ENCODE peak calls at places on chromosome 14, in nine cellular contexts. X, F, Z, J, G, H, S, C and T are unnamed samples.

GRCh38 chr14:50069325-50069724 is 47.0 kb downstream of the VCPKMT start:
- DNase-seq in X (no peak), F (no peak), Z (no peak), J (no peak), G (no peak), H (no peak), S (no peak), C (no peak), T (no peak)

GRCh38 chr14:60922050-60922449 is 58.8 kb downstream of the TRMT5 start:
- DNase-seq in X (no peak), F (no peak), Z (no peak), J (peak), G (no peak), H (no peak), S (peak), C (peak), T (no peak)

GRCh38 chr14:52871606-52872005 is 79.2 kb downstream of the FERMT2 start:
- DNase-seq in X (no peak), F (no peak), Z (no peak), J (no peak), G (no peak), H (no peak), S (no peak), C (peak), T (no peak)

GRCh38 chr14:61739133-61739532 is 23.1 kb upstream of the SNAPC1 start:
- DNase-seq in X (no peak), F (no peak), Z (no peak), J (no peak), G (no peak), H (no peak), S (no peak), C (no peak), T (no peak)

GRCh38 chr14:68757618-68758081 is 35.2 kb downstream of the ZFP36L1 start:
- DNase-seq in X (peak), F (no peak), Z (no peak), J (no peak), G (no peak), H (no peak), S (peak), C (no peak), T (no peak)

GRCh38 chr14:76218660-76219059 is 66.9 kb downstream of the GPATCH2L start:
- DNase-seq in X (no peak), F (no peak), Z (no peak), J (no peak), G (no peak), H (no peak), S (no peak), C (no peak), T (no peak)

GRCh38 chr14:74932401-74932901 is 9.4 kb upstream of the RPS6KL1 start:
- DNase-seq in X (no peak), F (no peak), Z (no peak), J (no peak), G (no peak), H (no peak), S (no peak), C (peak), T (no peak)

GRCh38 chr14:25237845-25238244 is 187.9 kb upstream of the STXBP6 start:
- DNase-seq in X (no peak), F (no peak), Z (no peak), J (no peak), G (peak), H (no peak), S (peak), C (peak), T (no peak)

GRCh38 chr14:106211489-106211888 is 685.1 kb downstream of the TMEM121 start:
- DNase-seq in X (no peak), F (no peak), Z (no peak), J (no peak), G (no peak), H (no peak), S (no peak), C (no peak), T (no peak)

GRCh38 chr14:101888182-101888581 is 76.2 kb upstream of the DYNC1H1 start:
- DNase-seq in X (no peak), F (no peak), Z (no peak), J (no peak), G (no peak), H (no peak), S (no peak), C (no peak), T (no peak)

GRCh38 chr14:97851438-97851995 is 1054.3 kb downstream of the VRK1 start:
- DNase-seq in X (no peak), F (no peak), Z (no peak), J (peak), G (no peak), H (no peak), S (no peak), C (no peak), T (peak)

GRCh38 chr14:21298358-21298757 is 18.5 kb downstream of the RPGRIP1 start:
- DNase-seq in X (no peak), F (no peak), Z (no peak), J (no peak), G (no peak), H (no peak), S (no peak), C (no peak), T (no peak)

GRCh38 chr14:73757381-73757780 is 43.2 kb upstream of the PNMA1 start:
- DNase-seq in X (no peak), F (no peak), Z (no peak), J (no peak), G (no peak), H (no peak), S (no peak), C (no peak), T (no peak)

GRCh38 chr14:69901113-69901951 is 22.1 kb downstream of the SMOC1 start:
- DNase-seq in X (peak), F (no peak), Z (no peak), J (no peak), G (no peak), H (no peak), S (peak), C (no peak), T (no peak)

GRCh38 chr14:70916776-70917175 is 9.5 kb downstream of the PCNX1 start:
- DNase-seq in X (no peak), F (no peak), Z (no peak), J (no peak), G (no peak), H (no peak), S (no peak), C (no peak), T (no peak)

GRCh38 chr14:48771717-48772116 is 814.5 kb downstream of the RPS29 start:
- DNase-seq in X (no peak), F (no peak), Z (no peak), J (peak), G (no peak), H (no peak), S (no peak), C (no peak), T (no peak)

GRCh38 chr14:31336646-31337045 is 83.7 kb downstream of the HEATR5A start:
- DNase-seq in X (peak), F (no peak), Z (no peak), J (no peak), G (no peak), H (no peak), S (peak), C (peak), T (no peak)

GRCh38 chr14:32252030-32252670 is 49.1 kb upstream of the RNU6-8 start:
- DNase-seq in X (no peak), F (no peak), Z (no peak), J (peak), G (peak), H (no peak), S (peak), C (peak), T (peak)

GRCh38 chr14:50399251-50400032 is 2.8 kb upstream of the CDKL1 start:
- DNase-seq in X (no peak), F (no peak), Z (no peak), J (peak), G (no peak), H (no peak), S (peak), C (peak), T (no peak)

GRCh38 chr14:103156733-103157411 is 33.6 kb downstream of the TNFAIP2 start:
- DNase-seq in X (no peak), F (no peak), Z (no peak), J (no peak), G (peak), H (no peak), S (no peak), C (no peak), T (no peak)

GRCh38 chr14:68986926-68987652 is 8.0 kb upstream of the ACTN1 start:
- DNase-seq in X (no peak), F (no peak), Z (no peak), J (no peak), G (no peak), H (no peak), S (no peak), C (peak), T (no peak)

GRCh38 chr14:99924379-99924778 is 131.2 kb downstream of the EML1 start:
- DNase-seq in X (no peak), F (no peak), Z (no peak), J (no peak), G (no peak), H (no peak), S (no peak), C (no peak), T (no peak)

GRCh38 chr14:68683326-68683725 is 109.5 kb downstream of the ZFP36L1 start:
- DNase-seq in X (no peak), F (no peak), Z (no peak), J (no peak), G (no peak), H (no peak), S (peak), C (peak), T (no peak)

GRCh38 chr14:28494196-28494595 is 272.4 kb upstream of the FOXG1 start:
- DNase-seq in X (peak), F (no peak), Z (no peak), J (no peak), G (no peak), H (no peak), S (peak), C (peak), T (no peak)

GRCh38 chr14:68784298-68784910 is 8.5 kb downstream of the ZFP36L1 start:
- DNase-seq in X (no peak), F (peak), Z (no peak), J (no peak), G (no peak), H (no peak), S (no peak), C (peak), T (no peak)

GRCh38 chr14:61064210-61064609 is 83.2 kb downstream of the SLC38A6 start:
- DNase-seq in X (no peak), F (no peak), Z (no peak), J (peak), G (no peak), H (no peak), S (no peak), C (no peak), T (no peak)

GRCh38 chr14:94058128-94058673 is 22.8 kb downstream of the DDX24 start:
- DNase-seq in X (no peak), F (no peak), Z (no peak), J (no peak), G (no peak), H (no peak), S (no peak), C (no peak), T (no peak)

GRCh38 chr14:55127491-55127951 is 1.5 kb upstream of the LGALS3 start:
- DNase-seq in X (no peak), F (no peak), Z (no peak), J (no peak), G (no peak), H (no peak), S (peak), C (peak), T (no peak)

GRCh38 chr14:94337274-94337673 is 14.1 kb upstream of the SERPINA6 start:
- DNase-seq in X (no peak), F (no peak), Z (no peak), J (no peak), G (no peak), H (no peak), S (peak), C (peak), T (no peak)

GRCh38 chr14:50766338-50766886 is 64.5 kb downstream of the NIN start:
- DNase-seq in X (no peak), F (no peak), Z (no peak), J (no peak), G (no peak), H (no peak), S (peak), C (peak), T (no peak)

GRCh38 chr14:35331605-35332516 is 39.7 kb downstream of the PSMA6 start:
- DNase-seq in X (peak), F (peak), Z (no peak), J (no peak), G (peak), H (no peak), S (peak), C (peak), T (no peak)

GRCh38 chr14:66596241-66596985 is 88.5 kb downstream of the GPHN start:
- DNase-seq in X (no peak), F (no peak), Z (no peak), J (no peak), G (no peak), H (no peak), S (no peak), C (no peak), T (no peak)

GRCh38 chr14:51607677-51608076 is 44.0 kb upstream of the FRMD6 start:
- DNase-seq in X (peak), F (peak), Z (no peak), J (no peak), G (no peak), H (no peak), S (peak), C (peak), T (no peak)